ENCODE peak calls at places on chromosomes 5 and 9, in four cellular contexts. B is esophagus muscularis mucosa; V is CD8-positive, alpha-beta memory T cell; Y is testis. H is an unnamed sample. For H3K27me3 and H3K36me3, the result is how much of the 10 kb centered on the place peaks cover.

GRCh38 chr9:70021026-70021571 is 22.5 kb upstream of the MAMDC2 start:
- DNase-seq in B (no peak), Y (peak), V (no peak), H (no peak)

GRCh38 chr9:124799274-124800006 is 22.5 kb downstream of the OLFML2A start:
- DNase-seq in B (no peak), Y (no peak), V (no peak), H (peak)

GRCh38 chr5:43037929-43038510 is 2.1 kb downstream of the ANXA2R start:
- DNase-seq in V (peak), B (no peak), Y (no peak), H (no peak)

GRCh38 chr5:138653502-138653901 is 78.3 kb upstream of the HSPA9 start:
- DNase-seq in Y (no peak), B (no peak), V (no peak), H (peak)

GRCh38 chr5:31921852-31922305 is 252.2 kb downstream of the GOLPH3 start:
- DNase-seq in B (no peak), V (no peak), Y (no peak), H (no peak)

GRCh38 chr9:112034216-112034611 is 137.6 kb downstream of the UGCG start:
- DNase-seq in Y (no peak), B (no peak), V (no peak), H (no peak)

GRCh38 chr5:139971202-139971725 is 71.8 kb downstream of the NRG2 start:
- DNase-seq in Y (no peak), B (peak), V (no peak), H (peak)

GRCh38 chr5:172453986-172454354 is 355 bp downstream of the SH3PXD2B start:
- DNase-seq in B (no peak), V (no peak), Y (no peak), H (peak)

GRCh38 chr5:103941554-103941953 is 379.0 kb upstream of the NUDT12 start:
- DNase-seq in Y (no peak), V (no peak), B (no peak), H (no peak)

GRCh38 chr5:83715316-83716060 is 5.2 kb downstream of the HAPLN1 start:
- DNase-seq in Y (no peak), B (no peak), V (no peak), H (no peak)

GRCh38 chr5:138391859-138392386 is 39.4 kb downstream of the KDM3B start:
- DNase-seq in V (no peak), Y (peak), B (no peak), H (no peak)

GRCh38 chr9:33473216-33473615 is 508 bp downstream of the NOL6 start:
- DNase-seq in V (no peak), B (no peak), Y (no peak), H (peak)

GRCh38 chr5:80799041-80799440 is 144.3 kb upstream of the DHFR start:
- DNase-seq in B (no peak), V (no peak), Y (no peak), H (no peak)

GRCh38 chr9:86637515-86637914 is 283.3 kb upstream of the TUT7 start:
- DNase-seq in B (no peak), V (no peak), Y (peak), H (peak)

GRCh38 chr9:101448680-101449070 is 13.1 kb upstream of the ALDOB start:
- DNase-seq in V (no peak), B (no peak), Y (no peak), H (no peak)
- H3K4me3 ChIP-seq in V (no peak), B (peak), Y (peak), H (no peak)

GRCh38 chr9:100689635-100690034 is 111.8 kb downstream of the CAVIN4 start:
- DNase-seq in B (no peak), V (no peak), Y (no peak), H (no peak)
- H3K27me3 ChIP-seq in B (under half), V (under half), Y (under half), H (under half)

DNA sequence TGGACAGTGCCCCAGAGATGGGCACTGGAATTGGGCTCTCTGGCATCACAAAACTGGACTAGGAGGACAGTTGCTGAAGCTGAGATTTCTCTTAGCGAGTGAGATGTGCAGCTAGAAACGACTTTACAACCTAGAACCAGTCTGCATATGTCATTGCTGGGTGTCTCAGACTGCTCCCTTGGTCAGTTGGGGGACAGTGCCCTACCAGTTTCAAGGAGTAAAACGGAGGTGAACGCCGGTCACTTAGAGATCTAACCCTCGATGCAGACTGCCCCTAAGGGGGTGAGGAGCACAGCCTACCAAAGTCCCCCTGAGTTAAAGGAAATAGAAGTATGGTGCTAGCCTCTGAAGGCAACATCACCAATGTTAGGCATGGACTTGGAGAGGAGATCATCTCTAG is 704.4 kb upstream of the CDH9 start:
- DNase-seq in Y (no peak), B (no peak), V (no peak), H (no peak)
- H3K36me3 ChIP-seq in Y (under half), B (under half), V (under half), H (under half)

GRCh38 chr5:9787813-9788600 is 157.9 kb upstream of the TAS2R1 start:
- DNase-seq in V (no peak), Y (no peak), B (no peak), H (no peak)

GRCh38 chr5:9790276-9790675 is 160.1 kb upstream of the TAS2R1 start:
- DNase-seq in B (no peak), V (no peak), Y (no peak), H (no peak)

GRCh38 chr5:9785751-9786150 is 155.6 kb upstream of the TAS2R1 start:
- DNase-seq in V (no peak), B (no peak), Y (no peak), H (no peak)

GRCh38 chr5:9786378-9787360 is 156.5 kb upstream of the TAS2R1 start:
- DNase-seq in V (no peak), Y (no peak), B (no peak), H (no peak)

DNA sequence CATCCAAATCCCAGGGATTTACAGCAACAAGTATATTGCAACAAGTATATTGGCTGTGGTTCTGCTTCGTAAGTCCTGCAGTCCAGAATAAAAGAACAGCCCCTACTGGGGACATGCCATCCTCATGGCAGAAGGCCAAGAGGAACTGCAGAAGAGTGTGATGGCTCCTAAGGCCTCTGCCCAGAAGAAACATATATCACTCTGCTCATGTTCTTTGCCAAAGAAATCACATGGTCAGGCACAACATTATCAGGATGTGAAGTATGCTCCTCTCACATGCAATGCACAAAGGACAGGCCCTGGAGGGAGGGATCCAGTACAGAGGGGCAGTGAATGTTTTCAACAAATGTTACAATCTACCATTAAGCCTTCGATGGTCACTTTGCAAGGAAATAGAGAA is 159.7 kb upstream of the TAS2R1 start:
- DNase-seq in Y (no peak), B (no peak), V (no peak), H (no peak)
- H3K4me3 ChIP-seq in Y (no peak), B (no peak), V (no peak), H (no peak)

DNA sequence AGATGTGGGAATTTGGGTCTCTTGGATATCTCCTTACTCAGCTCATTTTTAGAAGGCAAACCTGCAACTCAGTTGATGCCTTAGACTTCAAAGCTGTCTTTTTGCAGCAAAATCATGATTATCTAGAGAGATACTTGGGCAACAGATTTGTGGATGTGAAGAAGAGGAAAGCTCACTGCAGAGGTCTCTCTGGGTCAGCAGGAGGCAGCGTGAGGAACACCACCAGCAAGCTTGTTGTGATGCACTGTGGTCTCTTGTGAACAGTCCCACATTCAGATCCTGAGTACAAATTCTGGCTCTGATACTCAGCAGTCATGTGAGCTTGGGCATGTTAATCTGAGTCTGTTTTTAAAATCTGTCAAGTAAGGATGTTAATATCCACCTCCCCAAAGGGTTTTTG is 26.3 kb upstream of the DMRT3 start:
- DNase-seq in Y (no peak), V (no peak), B (no peak), H (no peak)
- H3K27me3 ChIP-seq in Y (under half), V (under half), B (half or more), H (under half)

DNA sequence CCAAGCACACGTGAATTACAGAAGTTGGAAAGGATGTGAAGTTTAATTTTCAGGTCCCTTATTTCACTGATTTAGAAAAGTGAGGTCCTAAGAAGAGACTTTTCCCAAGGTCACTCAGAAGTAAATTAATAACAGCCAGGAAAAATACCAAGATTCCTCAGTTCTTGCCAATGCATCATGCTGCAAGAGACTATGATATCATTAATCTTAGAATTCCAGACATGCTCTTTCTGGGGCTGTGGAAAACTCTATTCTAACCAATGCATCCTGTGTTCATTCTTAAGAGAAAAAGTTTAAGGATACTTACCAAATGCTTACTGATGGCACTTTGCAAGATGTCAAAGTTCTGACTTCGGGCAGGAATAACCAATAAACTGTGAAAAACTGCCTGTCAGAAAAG is 42.8 kb downstream of the TEX10 start:
- DNase-seq in B (no peak), Y (no peak), V (no peak), H (no peak)
- H3K36me3 ChIP-seq in B (under half), Y (under half), V (under half), H (under half)

DNA sequence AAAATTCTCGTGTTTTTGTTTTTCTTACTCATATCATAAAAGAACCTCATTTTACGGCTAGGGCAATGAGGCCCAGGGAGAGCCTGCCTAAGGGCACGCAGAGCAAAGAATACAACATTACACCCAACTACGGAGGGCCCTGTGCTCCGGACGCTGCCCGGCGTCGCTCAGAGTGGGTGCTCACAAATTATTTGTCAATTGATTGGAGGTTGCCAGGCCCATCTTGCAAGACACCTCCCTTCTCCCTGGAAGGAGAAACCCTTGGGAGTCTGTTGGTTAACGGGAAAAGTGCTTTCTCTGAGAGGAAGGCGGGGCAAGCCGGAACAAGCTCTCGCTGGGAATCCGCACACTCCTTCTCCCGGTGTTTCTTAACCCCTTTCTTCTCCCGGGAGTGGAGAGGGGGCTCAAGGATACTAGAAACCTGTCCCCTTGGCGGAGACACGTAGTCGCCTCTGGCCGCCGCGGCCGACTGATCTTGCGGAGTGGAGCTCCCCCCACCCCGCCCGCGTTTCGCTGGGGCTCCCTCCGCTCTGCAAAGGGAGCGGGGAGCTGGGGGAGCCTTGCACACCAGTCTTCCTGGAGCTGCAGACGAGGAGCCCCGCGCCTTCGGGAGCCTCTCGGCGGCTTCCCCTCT is 599.3 kb upstream of the SGCD start:
- DNase-seq in V (no peak), Y (peak), B (no peak), H (no peak)
- H3K4me3 ChIP-seq in V (no peak), Y (peak), B (peak), H (peak)

DNA sequence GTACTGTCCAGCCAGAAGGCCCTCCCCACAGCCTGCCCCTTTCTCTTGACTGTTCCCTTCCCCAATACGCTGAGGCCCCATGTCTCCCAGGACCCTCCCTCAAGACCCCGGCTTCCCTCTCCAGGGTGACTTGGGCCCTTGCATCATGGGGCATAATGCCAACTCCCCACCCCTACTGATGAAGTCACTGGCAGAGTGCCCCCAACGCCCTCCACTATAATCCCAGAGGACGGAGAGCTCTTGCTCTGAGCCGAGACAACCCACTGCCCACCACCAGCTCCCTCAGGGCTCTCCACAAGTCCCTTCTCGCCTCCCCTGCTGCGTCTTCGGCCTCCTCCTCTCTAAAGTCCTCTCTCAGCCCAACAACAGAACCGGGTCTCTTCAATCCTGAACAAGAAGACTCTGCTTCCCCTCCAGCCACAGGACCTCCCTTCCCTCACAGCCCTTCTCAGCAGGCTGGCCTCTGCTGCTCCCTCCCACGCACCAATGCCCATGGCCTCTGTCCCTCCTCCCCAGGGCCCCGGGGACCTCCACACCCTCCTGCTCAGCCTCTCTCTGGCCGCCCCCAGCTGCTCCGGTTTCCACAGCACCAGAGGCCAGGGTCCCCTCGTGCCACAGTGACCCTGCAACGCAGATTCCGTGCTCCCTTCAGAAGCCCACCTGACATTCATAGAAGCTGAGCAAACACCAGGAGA is 47.6 kb downstream of the ADAMTS2 start:
- DNase-seq in B (no peak), Y (no peak), V (no peak), H (no peak)
- H3K27me3 ChIP-seq in B (under half), Y (under half), V (under half), H (under half)